ENCODE peak calls at places on chromosomes 2 and 18, in five cellular contexts. One of them, this sample, is unnamed.

GRCh38 chr2:189179607-189179979 is at the start of gene COL5A2:
- DNase-seq in activated CD8-positive, alpha-beta memory T cell treated with anti-CD3 and anti-CD28 coated beads for 24 hours: no peak
- DNase-seq in CD4-positive, alpha-beta T cell: no peak
- DNase-seq in activated T-cell treated with anti-CD3 and anti-CD28 coated beads for 48 hours: no peak
- DNase-seq in mammary epithelial cell: peak; percentile 78
- DNase-seq in this sample: no peak

GRCh38 chr2:124983595-124983994 is 958.5 kb downstream of the CNTNAP5 start:
- DNase-seq in activated CD8-positive, alpha-beta memory T cell treated with anti-CD3 and anti-CD28 coated beads for 24 hours: no peak
- DNase-seq in CD4-positive, alpha-beta T cell: no peak
- DNase-seq in activated T-cell treated with anti-CD3 and anti-CD28 coated beads for 48 hours: no peak
- DNase-seq in mammary epithelial cell: peak; percentile 65
- DNase-seq in this sample: no peak

GRCh38 chr2:75310915-75311314 is 111.6 kb upstream of the TACR1 start:
- DNase-seq in activated CD8-positive, alpha-beta memory T cell treated with anti-CD3 and anti-CD28 coated beads for 24 hours: no peak
- DNase-seq in CD4-positive, alpha-beta T cell: no peak
- DNase-seq in activated T-cell treated with anti-CD3 and anti-CD28 coated beads for 48 hours: no peak
- DNase-seq in mammary epithelial cell: no peak
- DNase-seq in this sample: no peak

GRCh38 chr2:171531291-171531690 is 9.0 kb downstream of the CYBRD1 start:
- DNase-seq in activated CD8-positive, alpha-beta memory T cell treated with anti-CD3 and anti-CD28 coated beads for 24 hours: no peak
- DNase-seq in CD4-positive, alpha-beta T cell: no peak
- DNase-seq in activated T-cell treated with anti-CD3 and anti-CD28 coated beads for 48 hours: no peak
- DNase-seq in mammary epithelial cell: no peak
- DNase-seq in this sample: no peak

GRCh38 chr2:207073791-207074678 is 91.7 kb downstream of the KLF7 start:
- DNase-seq in activated CD8-positive, alpha-beta memory T cell treated with anti-CD3 and anti-CD28 coated beads for 24 hours: peak; percentile 78
- DNase-seq in CD4-positive, alpha-beta T cell: peak; percentile 2
- DNase-seq in activated T-cell treated with anti-CD3 and anti-CD28 coated beads for 48 hours: peak; percentile 11
- DNase-seq in mammary epithelial cell: no peak
- DNase-seq in this sample: no peak

GRCh38 chr2:38444247-38444646 is 67.2 kb upstream of the ATL2 start:
- DNase-seq in activated CD8-positive, alpha-beta memory T cell treated with anti-CD3 and anti-CD28 coated beads for 24 hours: no peak
- DNase-seq in CD4-positive, alpha-beta T cell: no peak
- DNase-seq in activated T-cell treated with anti-CD3 and anti-CD28 coated beads for 48 hours: no peak
- DNase-seq in mammary epithelial cell: peak; percentile 85
- DNase-seq in this sample: no peak

GRCh38 chr2:132623096-132623839 is 46.7 kb downstream of the LYPD1 start:
- DNase-seq in activated CD8-positive, alpha-beta memory T cell treated with anti-CD3 and anti-CD28 coated beads for 24 hours: no peak
- DNase-seq in CD4-positive, alpha-beta T cell: no peak
- DNase-seq in activated T-cell treated with anti-CD3 and anti-CD28 coated beads for 48 hours: no peak
- DNase-seq in mammary epithelial cell: peak; percentile 58
- DNase-seq in this sample: no peak

GRCh38 chr2:121002597-121002996 is 266.9 kb downstream of the GLI2 start:
- DNase-seq in activated CD8-positive, alpha-beta memory T cell treated with anti-CD3 and anti-CD28 coated beads for 24 hours: no peak
- DNase-seq in CD4-positive, alpha-beta T cell: no peak
- DNase-seq in activated T-cell treated with anti-CD3 and anti-CD28 coated beads for 48 hours: no peak
- DNase-seq in mammary epithelial cell: no peak
- DNase-seq in this sample: no peak

GRCh38 chr18:70781860-70782453 is 493.1 kb downstream of the SOCS6 start:
- DNase-seq in activated CD8-positive, alpha-beta memory T cell treated with anti-CD3 and anti-CD28 coated beads for 24 hours: peak; percentile 74
- DNase-seq in CD4-positive, alpha-beta T cell: peak; percentile 61
- DNase-seq in activated T-cell treated with anti-CD3 and anti-CD28 coated beads for 48 hours: peak; percentile 48
- DNase-seq in mammary epithelial cell: peak; percentile 23
- DNase-seq in this sample: no peak